ENCODE peak calls at places on chromosomes 16 and 17, in six cellular contexts. S, O, P, Z, D and J are unnamed samples.

GRCh38 chr17:34892864-34893263 is 68.4 kb downstream of the CCT6B start:
- DNase-seq in P (peak), D (peak), S (peak), Z (no peak), O (no peak), J (no peak)

GRCh38 chr17:8726477-8726876 is 18.2 kb downstream of the CCDC42 start:
- DNase-seq in D (no peak), Z (no peak), S (no peak), P (no peak), O (no peak), J (no peak)

GRCh38 chr16:53754938-53755910 is 51.3 kb downstream of the FTO start:
- DNase-seq in Z (peak), S (no peak), D (no peak), O (peak), P (no peak), J (no peak)

GRCh38 chr17:44266402-44267164 is 1.4 kb downstream of the SLC4A1 start:
- DNase-seq in P (no peak), D (no peak), S (no peak), O (no peak), Z (no peak), J (no peak)

GRCh38 chr17:41284546-41284945 is 9.0 kb downstream of the KRTAP9-7 start:
- DNase-seq in P (no peak), O (no peak), D (no peak), S (no peak), Z (no peak), J (no peak)

GRCh38 chr16:1012135-1012534 is 30.6 kb downstream of the SOX8 start:
- DNase-seq in S (no peak), P (no peak), D (no peak), O (no peak), Z (no peak), J (no peak)

GRCh38 chr17:34025179-34025551 is 229.9 kb upstream of the CCL2 start:
- DNase-seq in P (no peak), S (no peak), Z (no peak), D (no peak), O (no peak), J (no peak)

GRCh38 chr16:66616169-66616568 is 11.7 kb downstream of the CMTM3 start:
- DNase-seq in O (no peak), S (no peak), D (no peak), Z (no peak), P (no peak), J (peak)

GRCh38 chr17:37824534-37825485 is 80.0 kb upstream of the HNF1B start:
- DNase-seq in S (peak), P (peak), O (peak), D (no peak), Z (peak), J (no peak)

GRCh38 chr17:62963296-62963695 is 2.7 kb upstream of the TANC2 start:
- DNase-seq in S (no peak), P (no peak), O (peak), D (no peak), Z (peak), J (peak)

GRCh38 chr17:30793282-30793977 is 31.1 kb downstream of the CRLF3 start:
- DNase-seq in D (no peak), O (no peak), P (no peak), S (no peak), Z (no peak), J (no peak)

GRCh38 chr16:12685806-12686205 is 117.9 kb downstream of the CPPED1 start:
- DNase-seq in S (no peak), Z (no peak), P (no peak), D (no peak), O (no peak), J (peak)

GRCh38 chr16:2033057-2033911 is 6.6 kb downstream of the NHERF2 start:
- DNase-seq in D (no peak), P (no peak), Z (peak), O (peak), S (no peak), J (no peak)

GRCh38 chr17:33981713-33982601 is 273.1 kb upstream of the CCL2 start:
- DNase-seq in O (no peak), Z (no peak), P (no peak), S (no peak), D (no peak), J (no peak)

GRCh38 chr17:79702550-79703236 is 28.1 kb upstream of the ENPP7 start:
- DNase-seq in O (no peak), P (no peak), Z (no peak), S (no peak), D (no peak), J (no peak)

GRCh38 chr16:81551141-81551808 is 106.7 kb downstream of the CMIP start:
- DNase-seq in S (no peak), P (no peak), D (no peak), O (peak), Z (peak), J (peak)

GRCh38 chr17:40607641-40608040 is 40.0 kb downstream of the SMARCE1 start:
- DNase-seq in S (no peak), O (no peak), P (no peak), D (no peak), Z (no peak), J (no peak)

GRCh38 chr16:78081341-78081740 is 18.1 kb upstream of the WWOX start:
- DNase-seq in P (no peak), D (no peak), Z (no peak), S (no peak), O (no peak), J (no peak)

GRCh38 chr17:29177871-29178749 is 2.1 kb downstream of the MYO18A start:
- DNase-seq in P (no peak), Z (no peak), O (no peak), S (peak), D (no peak), J (no peak)

GRCh38 chr17:13931752-13932477 is 137.4 kb upstream of the COX10 start:
- DNase-seq in S (no peak), P (no peak), D (no peak), Z (peak), O (peak), J (peak)

GRCh38 chr16:86862596-86862995 is 284.2 kb downstream of the FOXL1 start:
- DNase-seq in D (no peak), S (no peak), P (no peak), O (peak), Z (no peak), J (no peak)

GRCh38 chr16:11128211-11129123 is 127.5 kb downstream of the SOCS1 start:
- DNase-seq in P (no peak), D (no peak), S (peak), Z (peak), O (peak), J (no peak)

GRCh38 chr17:79393358-79394038 is 217.4 kb downstream of the RBFOX3 start:
- DNase-seq in D (peak), Z (peak), P (peak), S (peak), O (peak), J (peak)

GRCh38 chr16:56558024-56558747 is 6.7 kb upstream of the MT4 start:
- DNase-seq in O (peak), P (no peak), Z (no peak), S (no peak), D (no peak), J (no peak)

GRCh38 chr16:82832861-82833260 is 206.1 kb downstream of the CDH13 start:
- DNase-seq in Z (peak), D (no peak), O (peak), S (no peak), P (no peak), J (no peak)

GRCh38 chr16:88539261-88539651 is 30.9 kb upstream of the ZC3H18 start:
- DNase-seq in D (no peak), O (no peak), S (no peak), Z (no peak), P (no peak), J (no peak)

GRCh38 chr17:7263071-7263800 is 958 bp upstream of the CLDN7 start:
- DNase-seq in Z (no peak), D (no peak), P (no peak), O (no peak), S (peak), J (peak)

GRCh38 chr16:49755291-49755611 is 100.7 kb downstream of the ZNF423 start:
- DNase-seq in D (peak), P (no peak), S (no peak), O (peak), Z (peak), J (peak)

GRCh38 chr17:63249256-63250006 is 196.7 kb downstream of the CYB561 start:
- DNase-seq in P (no peak), Z (peak), S (no peak), O (peak), D (no peak), J (no peak)

GRCh38 chr16:84349852-84350565 is 18.3 kb upstream of the ATP2C2 start:
- DNase-seq in O (no peak), D (no peak), S (no peak), Z (no peak), P (no peak), J (no peak)

GRCh38 chr16:83965444-83966152 is 2.4 kb upstream of the NECAB2 start:
- DNase-seq in S (no peak), O (no peak), D (no peak), P (no peak), Z (no peak), J (no peak)

GRCh38 chr17:54982399-54982798 is 13.8 kb downstream of the STXBP4 start:
- DNase-seq in O (peak), Z (peak), P (no peak), S (no peak), D (no peak), J (no peak)

GRCh38 chr17:54977744-54978143 is 9.2 kb downstream of the STXBP4 start:
- DNase-seq in Z (no peak), P (no peak), D (no peak), O (no peak), S (no peak), J (no peak)

GRCh38 chr17:54979657-54980056 is 11.1 kb downstream of the STXBP4 start:
- DNase-seq in O (no peak), Z (no peak), D (no peak), S (no peak), P (no peak), J (no peak)

GRCh38 chr17:54983260-54983659 is 14.7 kb downstream of the STXBP4 start:
- DNase-seq in O (no peak), Z (no peak), S (no peak), D (no peak), P (no peak), J (no peak)

GRCh38 chr17:54980372-54980771 is 11.8 kb downstream of the STXBP4 start:
- DNase-seq in Z (no peak), O (no peak), S (no peak), D (no peak), P (no peak), J (no peak)
- H3K14ac ChIP-seq in Z (no peak), O (no peak), S (no peak), D (no peak), P (no peak), J (no peak)

DNA sequence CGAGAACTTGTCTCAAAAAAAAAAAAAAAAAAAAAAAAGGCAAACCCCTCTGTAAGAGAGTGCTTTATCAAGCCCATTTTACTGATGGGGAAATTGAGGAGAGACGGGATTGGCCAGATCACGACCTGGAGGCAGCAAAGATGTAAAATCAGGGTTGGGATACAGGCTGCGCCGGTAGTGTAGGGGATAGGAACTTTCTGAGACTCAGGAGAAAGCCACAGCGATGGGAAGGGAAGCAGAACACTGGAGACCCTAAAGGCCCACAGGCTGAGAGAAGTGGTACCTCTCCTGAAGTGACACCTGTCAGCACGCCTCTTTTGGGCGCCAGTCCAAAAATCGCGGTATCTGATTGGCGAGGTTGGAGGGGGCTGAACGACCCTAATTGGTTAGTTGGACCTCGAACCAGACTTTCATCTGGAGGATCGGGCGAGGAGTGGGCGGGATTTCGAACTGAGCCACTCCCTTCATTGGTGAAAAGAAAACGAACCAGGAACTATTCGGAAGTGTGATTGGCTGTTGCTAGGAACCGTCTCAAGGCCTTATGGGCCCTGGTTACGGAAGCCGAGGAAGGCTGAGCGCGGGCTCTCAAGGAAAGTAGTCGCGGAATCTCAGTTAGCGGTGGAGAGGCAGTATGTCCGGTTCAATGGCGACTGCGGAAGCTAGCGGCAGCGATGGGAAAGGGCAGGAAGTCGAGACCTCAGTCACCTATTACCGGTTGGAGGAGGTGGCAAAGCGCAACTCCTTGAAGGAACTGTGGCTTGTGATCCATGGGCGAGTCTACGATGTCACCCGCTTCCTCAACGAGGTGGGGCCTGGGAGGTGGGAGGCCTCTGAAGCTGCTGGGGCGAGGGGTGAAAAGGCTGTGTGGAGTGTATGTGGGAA is at the start of gene CYB5B:
- DNase-seq in O (peak), P (peak), Z (peak), D (peak), S (peak), J (peak)
- H2BK120ac ChIP-seq in O (peak), P (peak), Z (peak), D (no peak), S (no peak), J (peak)

GRCh38 chr16:70781800-70782199 is 19.2 kb downstream of the VAC14 start:
- DNase-seq in P (no peak), Z (no peak), O (no peak), D (no peak), S (peak), J (no peak)
- H3K14ac ChIP-seq in P (no peak), Z (no peak), O (no peak), D (no peak), S (no peak), J (no peak)

GRCh38 chr16:47142469-47143328 is 1.0 kb downstream of the NETO2 start:
- DNase-seq in O (peak), Z (peak), P (no peak), S (peak), D (peak), J (peak)

GRCh38 chr16:47143677-47144558 is at the start of gene NETO2:
- DNase-seq in S (peak), P (no peak), O (peak), D (peak), Z (peak), J (peak)

GRCh38 chr16:47144559-47144877 is 773 bp upstream of the NETO2 start:
- DNase-seq in P (no peak), O (no peak), D (no peak), Z (no peak), S (no peak), J (no peak)

GRCh38 chr16:47141773-47142468 is 1.8 kb downstream of the NETO2 start:
- DNase-seq in O (peak), Z (peak), P (peak), D (peak), S (peak), J (peak)

DNA sequence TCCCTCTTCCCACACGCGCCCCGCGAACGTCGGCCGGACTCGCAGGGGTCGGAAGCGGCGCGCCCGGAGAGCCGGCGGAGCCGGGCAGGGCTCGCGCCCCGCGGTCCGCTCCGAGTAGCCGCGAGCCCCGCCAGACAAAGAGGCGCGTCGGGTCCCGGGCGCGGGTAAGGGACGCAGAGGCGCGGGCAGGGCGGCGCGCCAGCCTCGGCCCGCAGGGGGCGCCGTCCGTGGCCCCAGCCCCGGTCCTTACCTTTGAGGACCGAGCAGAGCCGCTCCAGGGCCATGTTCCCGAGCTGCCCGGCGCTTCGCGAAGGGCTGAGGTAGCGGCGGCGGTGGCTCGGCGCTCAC is 442 bp downstream of the NETO2 start:
- DNase-seq in S (peak), P (no peak), Z (peak), O (peak), D (peak), J (peak)
- H2BK120ac ChIP-seq in S (no peak), P (no peak), Z (peak), O (no peak), D (no peak), J (no peak)

GRCh38 chr17:59778996-59779395 is 71.5 kb downstream of the VMP1 start:
- DNase-seq in Z (no peak), P (no peak), S (no peak), O (no peak), D (no peak), J (no peak)
- H3K14ac ChIP-seq in Z (no peak), P (no peak), S (no peak), O (peak), D (no peak), J (no peak)